ENCODE peak calls at places on chromosome 1, in four cellular contexts. R is coronary artery; I is GM12891; P is activated CD4-positive, CD25-positive, alpha-beta regulatory T cell. X is an unnamed sample.

GRCh38 chr1:158506369-158506987 is 34.5 kb downstream of the OR10R2 start:
- DNase-seq in P (peak), R (no peak), I (no peak), X (no peak)

GRCh38 chr1:111520040-111520439 is 16.6 kb upstream of the ADORA3 start:
- DNase-seq in I (no peak), P (no peak), R (no peak), X (no peak)

GRCh38 chr1:115411388-115412063 is 73.5 kb upstream of the NGF start:
- DNase-seq in R (no peak), I (no peak), P (no peak), X (no peak)

GRCh38 chr1:202018476-202019234 is 8.3 kb downstream of the ELF3 start:
- DNase-seq in I (no peak), R (no peak), P (no peak), X (no peak)

GRCh38 chr1:223230161-223230881 is 87.3 kb upstream of the TLR5 start:
- DNase-seq in I (no peak), R (no peak), P (no peak), X (peak)

GRCh38 chr1:93079685-93080141 is 630 bp downstream of the MTF2 start:
- DNase-seq in R (no peak), P (no peak), I (no peak), X (no peak)

GRCh38 chr1:183777359-183777758 is 27.6 kb upstream of the RGL1 start:
- DNase-seq in I (no peak), P (no peak), R (no peak), X (no peak)

GRCh38 chr1:228348708-228349467 is 57.7 kb downstream of the TRIM11 start:
- DNase-seq in R (no peak), P (no peak), I (no peak), X (no peak)

X was measured in osteocyte.